ENCODE peak calls at places on chromosomes 6 and 20, in ten cellular contexts. One of them, this sample, is unnamed.
A peak's percentile ranks its signal among the peaks of the same experiment; 100 is the strongest.

GRCh38 chr6:34015576-34015975 is 130.3 kb downstream of the GRM4 start:
- DNase-seq in MM.1S: no peak
- DNase-seq in effector memory CD4-positive, alpha-beta T cell: no peak
- DNase-seq in SJSA1: no peak
- DNase-seq in PC-3: no peak
- DNase-seq in spleen: no peak
- DNase-seq in SK-N-SH: no peak
- DNase-seq in CD8-positive, alpha-beta T cell: no peak
- DNase-seq in body of pancreas: no peak
- DNase-seq in sigmoid colon: no peak
- DNase-seq in this sample: no peak

GRCh38 chr20:63765082-63765873 is 25.7 kb downstream of the SLC2A4RG start:
- DNase-seq in MM.1S: no peak
- DNase-seq in SK-N-SH: no peak
- DNase-seq in body of pancreas: no peak
- DNase-seq in CD8-positive, alpha-beta T cell: no peak
- DNase-seq in sigmoid colon: no peak
- DNase-seq in SJSA1: no peak
- DNase-seq in PC-3: no peak
- DNase-seq in spleen: no peak
- DNase-seq in effector memory CD4-positive, alpha-beta T cell: no peak
- DNase-seq in this sample: no peak

GRCh38 chr20:45833030-45833882 is at the start of gene SNX21:
- DNase-seq in SK-N-SH: peak; percentile 93
- DNase-seq in spleen: peak; percentile 92
- DNase-seq in effector memory CD4-positive, alpha-beta T cell: no peak
- DNase-seq in sigmoid colon: peak; percentile 97
- DNase-seq in SJSA1: peak; percentile 85
- DNase-seq in PC-3: peak; percentile 82
- DNase-seq in CD8-positive, alpha-beta T cell: peak; percentile 26
- DNase-seq in MM.1S: peak; percentile 18
- DNase-seq in body of pancreas: peak; percentile 71
- DNase-seq in this sample: peak; percentile 94

GRCh38 chr6:127463056-127463455 is 3.9 kb upstream of the KIAA0408 start:
- DNase-seq in spleen: no peak
- DNase-seq in MM.1S: no peak
- DNase-seq in PC-3: peak; percentile 12
- DNase-seq in effector memory CD4-positive, alpha-beta T cell: no peak
- DNase-seq in CD8-positive, alpha-beta T cell: no peak
- DNase-seq in sigmoid colon: no peak
- DNase-seq in body of pancreas: no peak
- DNase-seq in SK-N-SH: no peak
- DNase-seq in SJSA1: no peak
- DNase-seq in this sample: no peak

GRCh38 chr6:18990313-18990978 is 603.3 kb downstream of the RNF144B start:
- DNase-seq in effector memory CD4-positive, alpha-beta T cell: no peak
- DNase-seq in SJSA1: peak; percentile 70
- DNase-seq in sigmoid colon: peak; percentile 77
- DNase-seq in PC-3: peak; percentile 73
- DNase-seq in SK-N-SH: peak; percentile 70
- DNase-seq in CD8-positive, alpha-beta T cell: no peak
- DNase-seq in body of pancreas: peak; percentile 74
- DNase-seq in spleen: peak; percentile 75
- DNase-seq in MM.1S: peak; percentile 23
- DNase-seq in this sample: peak; percentile 58

GRCh38 chr6:16345449-16346330 is 107.3 kb downstream of the GMPR start:
- DNase-seq in body of pancreas: no peak
- DNase-seq in spleen: no peak
- DNase-seq in CD8-positive, alpha-beta T cell: no peak
- DNase-seq in SJSA1: peak; percentile 88
- DNase-seq in PC-3: peak; percentile 78
- DNase-seq in SK-N-SH: peak; percentile 78
- DNase-seq in sigmoid colon: peak; percentile 77
- DNase-seq in MM.1S: no peak
- DNase-seq in effector memory CD4-positive, alpha-beta T cell: no peak
- DNase-seq in this sample: peak; percentile 69

GRCh38 chr20:22775671-22776139 is 191.3 kb upstream of the FOXA2 start:
- DNase-seq in effector memory CD4-positive, alpha-beta T cell: no peak
- DNase-seq in SJSA1: peak; percentile 65
- DNase-seq in sigmoid colon: no peak
- DNase-seq in CD8-positive, alpha-beta T cell: no peak
- DNase-seq in SK-N-SH: no peak
- DNase-seq in MM.1S: no peak
- DNase-seq in body of pancreas: no peak
- DNase-seq in PC-3: peak; percentile 96
- DNase-seq in spleen: no peak
- DNase-seq in this sample: peak; percentile 34

GRCh38 chr6:92110390-92110789 is 1309.0 kb downstream of the EPHA7 start:
- DNase-seq in CD8-positive, alpha-beta T cell: no peak
- DNase-seq in sigmoid colon: no peak
- DNase-seq in SK-N-SH: no peak
- DNase-seq in body of pancreas: no peak
- DNase-seq in PC-3: no peak
- DNase-seq in spleen: no peak
- DNase-seq in MM.1S: no peak
- DNase-seq in SJSA1: no peak
- DNase-seq in effector memory CD4-positive, alpha-beta T cell: no peak
- DNase-seq in this sample: no peak

GRCh38 chr6:43278524-43279078 is 19.5 kb upstream of the SLC22A7 start:
- DNase-seq in SK-N-SH: no peak
- DNase-seq in SJSA1: no peak
- DNase-seq in MM.1S: no peak
- DNase-seq in sigmoid colon: no peak
- DNase-seq in spleen: no peak
- DNase-seq in effector memory CD4-positive, alpha-beta T cell: no peak
- DNase-seq in PC-3: peak; percentile 19
- DNase-seq in body of pancreas: no peak
- DNase-seq in CD8-positive, alpha-beta T cell: no peak
- DNase-seq in this sample: no peak

DNA sequence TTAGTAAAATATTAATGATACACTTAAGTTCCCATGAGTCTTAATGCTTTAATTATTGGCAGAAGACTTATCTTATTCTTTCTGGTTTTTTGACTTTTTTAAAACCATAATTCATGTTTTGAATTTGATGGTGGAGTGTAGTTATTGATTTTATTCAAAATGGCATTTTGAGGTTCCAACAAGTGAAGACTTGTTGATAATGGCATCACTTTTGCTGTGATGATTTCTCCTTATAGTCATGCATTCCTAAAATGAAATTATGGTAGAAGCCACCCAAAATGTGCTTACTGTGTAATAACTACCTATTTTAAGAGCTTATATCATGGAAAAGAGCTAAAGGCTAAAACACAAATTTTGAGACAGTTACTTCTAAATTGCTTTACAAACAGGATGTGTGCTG is 2.2 kb downstream of the DOP1A start:
- DNase-seq in effector memory CD4-positive, alpha-beta T cell: no peak
- DNase-seq in PC-3: no peak
- DNase-seq in MM.1S: no peak
- DNase-seq in spleen: no peak
- DNase-seq in body of pancreas: no peak
- DNase-seq in SK-N-SH: no peak
- DNase-seq in CD8-positive, alpha-beta T cell: no peak
- DNase-seq in sigmoid colon: no peak
- DNase-seq in SJSA1: no peak
- DNase-seq in this sample: no peak
- H3K4me1 ChIP-seq in effector memory CD4-positive, alpha-beta T cell: peaks cover 7% of the 10 kb centered on the region
- H3K4me1 ChIP-seq in PC-3: peaks cover 11% of the 10 kb centered on the region
- H3K4me1 ChIP-seq in MM.1S: peaks cover 27% of the 10 kb centered on the region
- H3K4me1 ChIP-seq in spleen: peaks cover 62% of the 10 kb centered on the region
- H3K4me1 ChIP-seq in body of pancreas: peaks cover 43% of the 10 kb centered on the region
- H3K4me1 ChIP-seq in SK-N-SH: peaks cover 3% of the 10 kb centered on the region
- H3K4me1 ChIP-seq in CD8-positive, alpha-beta T cell: peaks cover 23% of the 10 kb centered on the region
- H3K4me1 ChIP-seq in sigmoid colon: peaks cover 18% of the 10 kb centered on the region
- H3K4me1 ChIP-seq in SJSA1: peaks cover 6% of the 10 kb centered on the region
- H3K4me1 ChIP-seq in this sample: no peaks in the 10 kb centered on the region

DNA sequence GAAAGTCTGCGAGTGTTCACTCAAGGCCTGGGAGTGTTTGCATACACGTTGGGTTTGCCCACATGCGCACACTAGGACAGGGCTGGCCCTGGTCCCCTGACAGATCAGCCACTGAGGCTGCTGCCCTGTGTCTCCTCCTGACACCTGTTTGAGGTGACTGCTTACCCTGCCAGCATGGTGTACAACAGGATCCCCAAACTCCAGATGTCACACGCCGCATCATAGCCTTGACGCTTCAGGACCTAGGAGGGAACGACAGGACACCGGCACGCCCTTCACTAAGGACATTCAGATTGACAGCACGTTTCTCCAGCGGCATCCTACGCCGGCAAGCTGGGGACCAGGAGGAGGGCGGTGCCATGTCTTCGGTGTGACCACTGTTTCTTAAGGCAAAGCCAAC is 37.0 kb upstream of the MPC1 start:
- DNase-seq in SJSA1: no peak
- DNase-seq in MM.1S: no peak
- DNase-seq in body of pancreas: no peak
- DNase-seq in effector memory CD4-positive, alpha-beta T cell: no peak
- DNase-seq in SK-N-SH: no peak
- DNase-seq in CD8-positive, alpha-beta T cell: no peak
- DNase-seq in spleen: no peak
- DNase-seq in sigmoid colon: no peak
- DNase-seq in PC-3: no peak
- DNase-seq in this sample: no peak
- H3K4me1 ChIP-seq in SJSA1: no peaks in the 10 kb centered on the region
- H3K4me1 ChIP-seq in MM.1S: peaks cover 25% of the 10 kb centered on the region
- H3K4me1 ChIP-seq in body of pancreas: no peaks in the 10 kb centered on the region
- H3K4me1 ChIP-seq in effector memory CD4-positive, alpha-beta T cell: peaks cover 52% of the 10 kb centered on the region
- H3K4me1 ChIP-seq in SK-N-SH: no peaks in the 10 kb centered on the region
- H3K4me1 ChIP-seq in CD8-positive, alpha-beta T cell: peaks cover 58% of the 10 kb centered on the region
- H3K4me1 ChIP-seq in spleen: peaks cover 35% of the 10 kb centered on the region
- H3K4me1 ChIP-seq in sigmoid colon: no peaks in the 10 kb centered on the region
- H3K4me1 ChIP-seq in PC-3: peaks cover 10% of the 10 kb centered on the region
- H3K4me1 ChIP-seq in this sample: peaks cover 18% of the 10 kb centered on the region

GRCh38 chr6:57432162-57432561 is 114.7 kb downstream of the PRIM2 start:
- DNase-seq in sigmoid colon: no peak
- DNase-seq in CD8-positive, alpha-beta T cell: no peak
- DNase-seq in effector memory CD4-positive, alpha-beta T cell: no peak
- DNase-seq in SJSA1: no peak
- DNase-seq in PC-3: no peak
- DNase-seq in MM.1S: no peak
- DNase-seq in body of pancreas: no peak
- DNase-seq in SK-N-SH: no peak
- DNase-seq in spleen: no peak
- DNase-seq in this sample: no peak

GRCh38 chr6:57432919-57433684 is 115.7 kb downstream of the PRIM2 start:
- DNase-seq in MM.1S: no peak
- DNase-seq in SJSA1: no peak
- DNase-seq in CD8-positive, alpha-beta T cell: no peak
- DNase-seq in body of pancreas: no peak
- DNase-seq in PC-3: no peak
- DNase-seq in SK-N-SH: no peak
- DNase-seq in spleen: no peak
- DNase-seq in sigmoid colon: no peak
- DNase-seq in effector memory CD4-positive, alpha-beta T cell: no peak
- DNase-seq in this sample: no peak

GRCh38 chr6:57434944-57435343 is 117.5 kb downstream of the PRIM2 start:
- DNase-seq in MM.1S: no peak
- DNase-seq in sigmoid colon: no peak
- DNase-seq in spleen: no peak
- DNase-seq in SJSA1: no peak
- DNase-seq in SK-N-SH: no peak
- DNase-seq in CD8-positive, alpha-beta T cell: no peak
- DNase-seq in body of pancreas: no peak
- DNase-seq in effector memory CD4-positive, alpha-beta T cell: no peak
- DNase-seq in PC-3: peak; percentile 46
- DNase-seq in this sample: no peak

GRCh38 chr6:57435475-57436163 is 118.2 kb downstream of the PRIM2 start:
- DNase-seq in sigmoid colon: no peak
- DNase-seq in PC-3: no peak
- DNase-seq in SJSA1: no peak
- DNase-seq in MM.1S: no peak
- DNase-seq in body of pancreas: no peak
- DNase-seq in effector memory CD4-positive, alpha-beta T cell: no peak
- DNase-seq in SK-N-SH: no peak
- DNase-seq in CD8-positive, alpha-beta T cell: no peak
- DNase-seq in spleen: no peak
- DNase-seq in this sample: no peak
- H3K4me1 ChIP-seq in sigmoid colon: peaks cover 30% of the 10 kb centered on the region
- H3K4me1 ChIP-seq in PC-3: peaks cover 12% of the 10 kb centered on the region
- H3K4me1 ChIP-seq in SJSA1: peaks cover 16% of the 10 kb centered on the region
- H3K4me1 ChIP-seq in MM.1S: no peaks in the 10 kb centered on the region
- H3K4me1 ChIP-seq in body of pancreas: peaks cover 13% of the 10 kb centered on the region
- H3K4me1 ChIP-seq in effector memory CD4-positive, alpha-beta T cell: no peaks in the 10 kb centered on the region
- H3K4me1 ChIP-seq in SK-N-SH: no peaks in the 10 kb centered on the region
- H3K4me1 ChIP-seq in CD8-positive, alpha-beta T cell: no peaks in the 10 kb centered on the region
- H3K4me1 ChIP-seq in spleen: peaks cover 27% of the 10 kb centered on the region
- H3K4me1 ChIP-seq in this sample: no peaks in the 10 kb centered on the region

GRCh38 chr20:909641-910040 is 6.5 kb downstream of the ANGPT4 start:
- DNase-seq in MM.1S: no peak
- DNase-seq in PC-3: no peak
- DNase-seq in body of pancreas: no peak
- DNase-seq in CD8-positive, alpha-beta T cell: no peak
- DNase-seq in sigmoid colon: no peak
- DNase-seq in spleen: peak; percentile 11
- DNase-seq in SJSA1: no peak
- DNase-seq in SK-N-SH: no peak
- DNase-seq in effector memory CD4-positive, alpha-beta T cell: no peak
- DNase-seq in this sample: no peak
- H3K4me1 ChIP-seq in MM.1S: no peaks in the 10 kb centered on the region
- H3K4me1 ChIP-seq in PC-3: no peaks in the 10 kb centered on the region
- H3K4me1 ChIP-seq in body of pancreas: no peaks in the 10 kb centered on the region
- H3K4me1 ChIP-seq in CD8-positive, alpha-beta T cell: no peaks in the 10 kb centered on the region
- H3K4me1 ChIP-seq in sigmoid colon: no peaks in the 10 kb centered on the region
- H3K4me1 ChIP-seq in spleen: peaks cover 19% of the 10 kb centered on the region
- H3K4me1 ChIP-seq in SJSA1: no peaks in the 10 kb centered on the region
- H3K4me1 ChIP-seq in SK-N-SH: no peaks in the 10 kb centered on the region
- H3K4me1 ChIP-seq in effector memory CD4-positive, alpha-beta T cell: no peaks in the 10 kb centered on the region
- H3K4me1 ChIP-seq in this sample: peaks cover 11% of the 10 kb centered on the region

GRCh38 chr6:163538331-163538730 is 123.8 kb downstream of the QKI start:
- DNase-seq in CD8-positive, alpha-beta T cell: no peak
- DNase-seq in sigmoid colon: no peak
- DNase-seq in effector memory CD4-positive, alpha-beta T cell: no peak
- DNase-seq in body of pancreas: no peak
- DNase-seq in PC-3: no peak
- DNase-seq in SJSA1: no peak
- DNase-seq in SK-N-SH: no peak
- DNase-seq in MM.1S: no peak
- DNase-seq in spleen: no peak
- DNase-seq in this sample: no peak
- H3K4me1 ChIP-seq in CD8-positive, alpha-beta T cell: no peaks in the 10 kb centered on the region
- H3K4me1 ChIP-seq in sigmoid colon: peaks cover 45% of the 10 kb centered on the region
- H3K4me1 ChIP-seq in effector memory CD4-positive, alpha-beta T cell: no peaks in the 10 kb centered on the region
- H3K4me1 ChIP-seq in body of pancreas: peaks cover 33% of the 10 kb centered on the region
- H3K4me1 ChIP-seq in PC-3: peaks cover 5% of the 10 kb centered on the region
- H3K4me1 ChIP-seq in SJSA1: peaks cover 11% of the 10 kb centered on the region
- H3K4me1 ChIP-seq in SK-N-SH: peaks cover 2% of the 10 kb centered on the region
- H3K4me1 ChIP-seq in MM.1S: no peaks in the 10 kb centered on the region
- H3K4me1 ChIP-seq in spleen: peaks cover 30% of the 10 kb centered on the region
- H3K4me1 ChIP-seq in this sample: peaks cover 9% of the 10 kb centered on the region

GRCh38 chr6:168156742-168157265 is 77.8 kb upstream of the FRMD1 start:
- DNase-seq in spleen: no peak
- DNase-seq in CD8-positive, alpha-beta T cell: no peak
- DNase-seq in body of pancreas: no peak
- DNase-seq in MM.1S: no peak
- DNase-seq in effector memory CD4-positive, alpha-beta T cell: no peak
- DNase-seq in sigmoid colon: peak; percentile 60
- DNase-seq in PC-3: no peak
- DNase-seq in SK-N-SH: no peak
- DNase-seq in SJSA1: peak; percentile 28
- DNase-seq in this sample: no peak
- H3K4me1 ChIP-seq in spleen: no peaks in the 10 kb centered on the region
- H3K4me1 ChIP-seq in CD8-positive, alpha-beta T cell: no peaks in the 10 kb centered on the region
- H3K4me1 ChIP-seq in body of pancreas: peaks cover 8% of the 10 kb centered on the region
- H3K4me1 ChIP-seq in MM.1S: no peaks in the 10 kb centered on the region
- H3K4me1 ChIP-seq in effector memory CD4-positive, alpha-beta T cell: no peaks in the 10 kb centered on the region
- H3K4me1 ChIP-seq in sigmoid colon: peaks cover 80% of the 10 kb centered on the region
- H3K4me1 ChIP-seq in PC-3: no peaks in the 10 kb centered on the region
- H3K4me1 ChIP-seq in SK-N-SH: peaks cover 16% of the 10 kb centered on the region
- H3K4me1 ChIP-seq in SJSA1: no peaks in the 10 kb centered on the region
- H3K4me1 ChIP-seq in this sample: no peaks in the 10 kb centered on the region

This sample was measured in SJCRH30.